ENCODE peak calls at places on chromosomes 2 and 18, in five cellular contexts. D, Y, L, R and E are unnamed samples.

GRCh38 chr18:77063256-77063655 is 69.3 kb downstream of the MBP start:
- DNase-seq in Y (no peak), D (no peak), L (no peak), R (peak), E (no peak)

GRCh38 chr2:8583400-8584173 is 98.3 kb upstream of the ID2 start:
- DNase-seq in Y (no peak), D (peak), L (peak), R (peak), E (peak)

GRCh38 chr2:885230-886071 is 65.2 kb upstream of the SNTG2 start:
- DNase-seq in D (peak), Y (no peak), L (no peak), R (no peak), E (no peak)

GRCh38 chr2:145221511-145221910 is 701.6 kb upstream of the ZEB2 start:
- DNase-seq in D (no peak), R (no peak), L (no peak), Y (no peak), E (no peak)

GRCh38 chr2:147548453-147548852 is 296.4 kb upstream of the ACVR2A start:
- DNase-seq in D (no peak), Y (no peak), L (no peak), R (no peak), E (no peak)

GRCh38 chr18:31120594-31120993 is 18.4 kb upstream of the DSC2 start:
- DNase-seq in L (no peak), R (no peak), Y (no peak), D (no peak), E (no peak)

GRCh38 chr2:166750624-166751023 is 137.7 kb upstream of the XIRP2 start:
- DNase-seq in Y (no peak), R (no peak), L (no peak), D (no peak), E (no peak)

GRCh38 chr2:40123321-40123720 is 328.6 kb downstream of the SLC8A1 start:
- DNase-seq in D (no peak), Y (no peak), L (no peak), R (peak), E (no peak)

GRCh38 chr2:165594935-165595255 is 125.4 kb downstream of the CSRNP3 start:
- DNase-seq in L (no peak), Y (no peak), D (no peak), R (no peak), E (no peak)

GRCh38 chr2:216916956-216917650 is 57.2 kb upstream of the TNP1 start:
- DNase-seq in D (no peak), Y (no peak), R (no peak), L (no peak), E (no peak)

GRCh38 chr2:10835052-10835970 is 22.7 kb upstream of the PDIA6 start:
- DNase-seq in Y (peak), D (peak), L (peak), R (no peak), E (peak)

GRCh38 chr2:213149332-213149875 is 2.0 kb downstream of the IKZF2 start:
- DNase-seq in L (no peak), R (peak), Y (no peak), D (no peak), E (no peak)

GRCh38 chr2:199463000-199463692 is 5.4 kb upstream of the SATB2 start:
- DNase-seq in Y (no peak), D (peak), L (peak), R (peak), E (peak)

GRCh38 chr2:23250371-23250770 is 134.6 kb upstream of the KLHL29 start:
- DNase-seq in R (no peak), D (no peak), L (no peak), Y (peak), E (no peak)